ENCODE peak calls at places on chromosomes 7 and 10, in eight cellular contexts. F, S, R, G, N, L, V and O are unnamed samples.

GRCh38 chr10:80090120-80090519 is 11.7 kb downstream of the TMEM254 start:
- DNase-seq in F (no peak), S (no peak), R (no peak), G (no peak), N (no peak), L (no peak), V (no peak), O (no peak)

GRCh38 chr10:4931587-4931986 is 31.6 kb upstream of the AKR1C1 start:
- DNase-seq in F (no peak), S (no peak), R (no peak), G (no peak), N (no peak), L (no peak), V (no peak), O (no peak)

GRCh38 chr7:3107228-3107763 is 63.6 kb upstream of the CARD11 start:
- DNase-seq in F (peak; percentile 36), S (no peak), R (no peak), G (no peak), N (no peak), L (no peak), V (no peak), O (peak; percentile 53)

GRCh38 chr7:3218561-3219225 is 82.4 kb upstream of the SDK1 start:
- DNase-seq in F (no peak), S (no peak), R (no peak), G (no peak), N (no peak), L (no peak), V (no peak), O (no peak)

GRCh38 chr7:7808156-7808555 is 89.7 kb upstream of the RPA3 start:
- DNase-seq in F (no peak), S (no peak), R (peak; percentile 12), G (peak; percentile 20), N (no peak), L (no peak), V (no peak), O (no peak)

GRCh38 chr7:48781783-48782182 is 142.6 kb upstream of the CDC14C start:
- DNase-seq in F (no peak), S (no peak), R (no peak), G (no peak), N (no peak), L (no peak), V (no peak), O (no peak)

GRCh38 chr10:6280291-6280690 is 77.6 kb downstream of the PFKFB3 start:
- DNase-seq in F (no peak), S (no peak), R (no peak), G (no peak), N (no peak), L (no peak), V (no peak), O (no peak)

GRCh38 chr10:96756111-96756903 is 36.0 kb upstream of the PIK3AP1 start:
- DNase-seq in F (no peak), S (no peak), R (no peak), G (no peak), N (no peak), L (no peak), V (peak; percentile 52), O (peak; percentile 64)

GRCh38 chr7:134724606-134725005 is 54.8 kb upstream of the CALD1 start:
- DNase-seq in F (no peak), S (peak; percentile 28), R (no peak), G (no peak), N (no peak), L (no peak), V (peak; percentile 19), O (peak; percentile 64)